ENCODE peak calls at places on chromosomes 11 and 22, in seven cellular contexts. One of them, this sample, is unnamed.

GRCh38 chr11:64934765-64935633 is 694 bp downstream of the GPHA2 start:
- DNase-seq in AG04450: no peak
- DNase-seq in adrenal gland: no peak
- DNase-seq in body of pancreas: peak; percentile 79
- DNase-seq in tibial nerve: no peak
- DNase-seq in choroid plexus epithelial cell: no peak
- DNase-seq in osteocyte: no peak
- DNase-seq in this sample: no peak

GRCh38 chr11:11998091-11998781 is 10.2 kb downstream of the DKK3 start:
- DNase-seq in AG04450: peak; percentile 69
- DNase-seq in osteocyte: no peak
- DNase-seq in tibial nerve: no peak
- DNase-seq in body of pancreas: no peak
- DNase-seq in choroid plexus epithelial cell: peak; percentile 88
- DNase-seq in adrenal gland: peak; percentile 50
- DNase-seq in this sample: peak; percentile 52

GRCh38 chr22:33194529-33194928 is 136.3 kb upstream of the SYN3 start:
- DNase-seq in tibial nerve: no peak
- DNase-seq in adrenal gland: no peak
- DNase-seq in body of pancreas: no peak
- DNase-seq in AG04450: no peak
- DNase-seq in choroid plexus epithelial cell: no peak
- DNase-seq in osteocyte: no peak
- DNase-seq in this sample: no peak

GRCh38 chr11:112731538-112731937 is 229.7 kb upstream of the NCAM1 start:
- DNase-seq in choroid plexus epithelial cell: no peak
- DNase-seq in adrenal gland: no peak
- DNase-seq in body of pancreas: no peak
- DNase-seq in osteocyte: no peak
- DNase-seq in AG04450: no peak
- DNase-seq in tibial nerve: no peak
- DNase-seq in this sample: no peak

GRCh38 chr11:117919326-117920275 is 9.6 kb downstream of the TMPRSS13 start:
- DNase-seq in tibial nerve: no peak
- DNase-seq in choroid plexus epithelial cell: no peak
- DNase-seq in adrenal gland: no peak
- DNase-seq in AG04450: no peak
- DNase-seq in osteocyte: no peak
- DNase-seq in body of pancreas: no peak
- DNase-seq in this sample: no peak

GRCh38 chr11:65781152-65781961 is 581 bp upstream of the AP5B1 start:
- DNase-seq in body of pancreas: no peak
- DNase-seq in adrenal gland: no peak
- DNase-seq in osteocyte: no peak
- DNase-seq in AG04450: no peak
- DNase-seq in tibial nerve: no peak
- DNase-seq in choroid plexus epithelial cell: no peak
- DNase-seq in this sample: no peak

GRCh38 chr11:86205415-86206268 is 38.9 kb upstream of the EED start:
- DNase-seq in choroid plexus epithelial cell: no peak
- DNase-seq in tibial nerve: peak; percentile 24
- DNase-seq in adrenal gland: no peak
- DNase-seq in AG04450: no peak
- DNase-seq in body of pancreas: peak; percentile 29
- DNase-seq in osteocyte: no peak
- DNase-seq in this sample: no peak

GRCh38 chr22:27024982-27025381 is 367.6 kb downstream of the MIAT start:
- DNase-seq in adrenal gland: no peak
- DNase-seq in choroid plexus epithelial cell: no peak
- DNase-seq in body of pancreas: no peak
- DNase-seq in osteocyte: no peak
- DNase-seq in tibial nerve: no peak
- DNase-seq in AG04450: no peak
- DNase-seq in this sample: no peak

GRCh38 chr22:19820880-19821522 is 33.7 kb downstream of the GNB1L start:
- DNase-seq in osteocyte: peak; percentile 76
- DNase-seq in AG04450: no peak
- DNase-seq in body of pancreas: no peak
- DNase-seq in adrenal gland: peak; percentile 9
- DNase-seq in choroid plexus epithelial cell: no peak
- DNase-seq in tibial nerve: no peak
- DNase-seq in this sample: no peak

GRCh38 chr11:131146817-131147490 is 223.5 kb upstream of the NTM start:
- DNase-seq in osteocyte: no peak
- DNase-seq in adrenal gland: no peak
- DNase-seq in choroid plexus epithelial cell: no peak
- DNase-seq in tibial nerve: no peak
- DNase-seq in body of pancreas: no peak
- DNase-seq in AG04450: no peak
- DNase-seq in this sample: no peak

GRCh38 chr11:1442163-1442562 is 44.4 kb downstream of the MOB2 start:
- DNase-seq in osteocyte: no peak
- DNase-seq in body of pancreas: no peak
- DNase-seq in adrenal gland: no peak
- DNase-seq in tibial nerve: no peak
- DNase-seq in choroid plexus epithelial cell: peak; percentile 11
- DNase-seq in AG04450: no peak
- DNase-seq in this sample: no peak

GRCh38 chr11:34251640-34251980 is 106.2 kb downstream of the ABTB2 start:
- DNase-seq in body of pancreas: no peak
- DNase-seq in AG04450: no peak
- DNase-seq in choroid plexus epithelial cell: peak; percentile 47
- DNase-seq in adrenal gland: no peak
- DNase-seq in tibial nerve: no peak
- DNase-seq in osteocyte: no peak
- DNase-seq in this sample: no peak

GRCh38 chr11:119189393-119189792 is 4.1 kb downstream of the NHERF4 start:
- DNase-seq in osteocyte: no peak
- DNase-seq in tibial nerve: no peak
- DNase-seq in choroid plexus epithelial cell: no peak
- DNase-seq in AG04450: no peak
- DNase-seq in adrenal gland: no peak
- DNase-seq in body of pancreas: no peak
- DNase-seq in this sample: no peak

GRCh38 chr11:134761926-134762247 is 349.8 kb upstream of the B3GAT1 start:
- DNase-seq in choroid plexus epithelial cell: no peak
- DNase-seq in AG04450: no peak
- DNase-seq in body of pancreas: no peak
- DNase-seq in tibial nerve: no peak
- DNase-seq in adrenal gland: no peak
- DNase-seq in osteocyte: peak; percentile 83
- DNase-seq in this sample: no peak

GRCh38 chr11:77046060-77046501 is 11.9 kb downstream of the B3GNT6 start:
- DNase-seq in adrenal gland: peak; percentile 16
- DNase-seq in choroid plexus epithelial cell: peak; percentile 23
- DNase-seq in body of pancreas: peak; percentile 54
- DNase-seq in tibial nerve: no peak
- DNase-seq in AG04450: no peak
- DNase-seq in osteocyte: no peak
- DNase-seq in this sample: no peak

GRCh38 chr11:30501744-30502143 is 84.4 kb downstream of the MPPED2 start:
- DNase-seq in body of pancreas: no peak
- DNase-seq in AG04450: no peak
- DNase-seq in osteocyte: no peak
- DNase-seq in tibial nerve: no peak
- DNase-seq in choroid plexus epithelial cell: no peak
- DNase-seq in adrenal gland: no peak
- DNase-seq in this sample: no peak

GRCh38 chr11:122808494-122808893 is 29.8 kb upstream of the CRTAM start:
- DNase-seq in osteocyte: no peak
- DNase-seq in choroid plexus epithelial cell: peak; percentile 79
- DNase-seq in AG04450: no peak
- DNase-seq in body of pancreas: peak; percentile 22
- DNase-seq in adrenal gland: no peak
- DNase-seq in tibial nerve: no peak
- DNase-seq in this sample: no peak

GRCh38 chr22:28874061-28874460 is 9.3 kb upstream of the ZNRF3 start:
- DNase-seq in tibial nerve: no peak
- DNase-seq in AG04450: no peak
- DNase-seq in osteocyte: no peak
- DNase-seq in body of pancreas: no peak
- DNase-seq in choroid plexus epithelial cell: no peak
- DNase-seq in adrenal gland: no peak
- DNase-seq in this sample: no peak

GRCh38 chr22:30572840-30573593 is 1.4 kb downstream of the GAL3ST1 start:
- DNase-seq in osteocyte: no peak
- DNase-seq in tibial nerve: no peak
- DNase-seq in adrenal gland: no peak
- DNase-seq in choroid plexus epithelial cell: no peak
- DNase-seq in AG04450: no peak
- DNase-seq in body of pancreas: peak; percentile 45
- DNase-seq in this sample: no peak

GRCh38 chr22:49768511-49768910 is 59.2 kb downstream of the BRD1 start:
- DNase-seq in adrenal gland: peak; percentile 7
- DNase-seq in tibial nerve: no peak
- DNase-seq in AG04450: no peak
- DNase-seq in osteocyte: no peak
- DNase-seq in body of pancreas: no peak
- DNase-seq in choroid plexus epithelial cell: peak; percentile 48
- DNase-seq in this sample: no peak
- TF ChIP-seq CTCF in adrenal gland: no peak
- TF ChIP-seq CTCF in tibial nerve: no peak
- TF ChIP-seq CTCF in AG04450: no peak
- TF ChIP-seq CTCF in osteocyte: no peak
- TF ChIP-seq CTCF in body of pancreas: no peak
- TF ChIP-seq CTCF in choroid plexus epithelial cell: no peak
- TF ChIP-seq CTCF in this sample: no peak

DNA sequence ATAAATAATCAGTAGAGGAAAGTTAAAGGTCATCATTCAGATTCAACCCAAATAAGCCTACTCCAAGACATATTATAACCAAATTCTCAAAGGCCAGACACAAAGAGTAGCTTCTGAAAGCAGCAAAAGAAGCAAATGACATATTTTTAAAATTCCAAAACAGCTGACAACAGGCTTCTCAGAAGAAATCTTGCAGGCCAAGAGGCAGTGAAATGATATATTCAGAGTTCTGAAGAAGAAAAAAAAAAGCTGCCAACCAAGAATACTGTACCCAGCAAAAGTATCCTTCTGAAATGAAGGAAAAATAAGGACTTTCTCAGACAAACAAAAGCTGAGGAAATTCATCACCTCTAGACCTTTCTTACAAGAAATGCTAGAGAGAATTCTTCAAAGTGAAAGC is 787.1 kb upstream of the TENM4 start:
- DNase-seq in tibial nerve: no peak
- DNase-seq in choroid plexus epithelial cell: no peak
- DNase-seq in body of pancreas: no peak
- DNase-seq in osteocyte: no peak
- DNase-seq in adrenal gland: no peak
- DNase-seq in AG04450: no peak
- DNase-seq in this sample: no peak
- TF ChIP-seq CTCF in tibial nerve: no peak
- TF ChIP-seq CTCF in choroid plexus epithelial cell: no peak
- TF ChIP-seq CTCF in body of pancreas: no peak
- TF ChIP-seq CTCF in osteocyte: no peak
- TF ChIP-seq CTCF in adrenal gland: no peak
- TF ChIP-seq CTCF in AG04450: no peak
- TF ChIP-seq CTCF in this sample: no peak

GRCh38 chr11:63511349-63511748 is 5.5 kb downstream of the LGALS12 start:
- DNase-seq in body of pancreas: no peak
- DNase-seq in AG04450: no peak
- DNase-seq in choroid plexus epithelial cell: no peak
- DNase-seq in osteocyte: no peak
- DNase-seq in adrenal gland: no peak
- DNase-seq in tibial nerve: no peak
- DNase-seq in this sample: no peak

GRCh38 chr11:63512816-63513215 is 6.9 kb downstream of the LGALS12 start:
- DNase-seq in choroid plexus epithelial cell: no peak
- DNase-seq in body of pancreas: no peak
- DNase-seq in tibial nerve: no peak
- DNase-seq in AG04450: no peak
- DNase-seq in osteocyte: no peak
- DNase-seq in adrenal gland: no peak
- DNase-seq in this sample: no peak

GRCh38 chr11:63508745-63509144 is 2.9 kb downstream of the LGALS12 start:
- DNase-seq in osteocyte: no peak
- DNase-seq in tibial nerve: no peak
- DNase-seq in choroid plexus epithelial cell: no peak
- DNase-seq in body of pancreas: no peak
- DNase-seq in AG04450: no peak
- DNase-seq in adrenal gland: no peak
- DNase-seq in this sample: no peak

GRCh38 chr11:63508009-63508408 is 2.1 kb downstream of the LGALS12 start:
- DNase-seq in body of pancreas: peak; percentile 82
- DNase-seq in adrenal gland: peak; percentile 60
- DNase-seq in osteocyte: no peak
- DNase-seq in AG04450: no peak
- DNase-seq in choroid plexus epithelial cell: no peak
- DNase-seq in tibial nerve: no peak
- DNase-seq in this sample: no peak

DNA sequence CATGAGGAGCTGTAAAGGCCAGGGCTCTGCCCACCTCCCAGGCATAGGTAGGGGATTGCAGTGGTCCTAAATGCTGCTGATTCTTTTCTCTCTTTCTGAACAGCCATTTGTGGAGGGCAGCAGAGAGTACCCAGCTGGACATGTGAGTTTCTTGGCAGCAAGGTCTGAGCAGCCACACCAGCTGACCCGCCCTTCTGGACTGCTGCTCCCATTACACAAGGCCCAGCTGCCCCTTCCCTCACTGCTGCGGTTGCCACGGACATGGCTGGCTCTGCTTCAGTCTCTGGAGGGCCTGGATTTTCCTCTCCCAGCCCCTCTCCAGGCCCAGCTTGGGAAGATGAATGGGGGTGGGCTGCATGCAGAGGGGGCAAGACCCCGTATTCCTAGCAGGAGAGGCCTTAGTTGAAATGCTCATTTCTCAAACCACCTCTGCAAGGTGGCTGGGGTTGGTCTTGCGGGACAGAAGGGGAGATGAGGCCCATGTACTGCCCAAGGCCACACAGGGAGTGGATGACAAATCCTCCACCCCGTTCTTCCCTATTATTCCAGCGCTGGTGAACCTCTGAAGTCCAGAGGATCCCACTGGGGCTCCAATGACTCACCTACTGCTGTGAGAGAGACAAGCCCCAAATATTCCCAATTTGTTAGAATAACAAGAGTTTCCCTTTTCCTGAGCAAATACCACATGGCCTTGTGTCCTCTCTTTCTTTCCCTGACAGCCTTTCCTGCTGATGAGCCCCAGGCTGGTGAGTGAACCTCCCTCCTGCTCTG is 4.7 kb downstream of the LGALS12 start:
- DNase-seq in choroid plexus epithelial cell: peak; percentile 75
- DNase-seq in adrenal gland: peak; percentile 56
- DNase-seq in osteocyte: no peak
- DNase-seq in body of pancreas: peak; percentile 54
- DNase-seq in tibial nerve: peak; percentile 52
- DNase-seq in AG04450: no peak
- DNase-seq in this sample: peak; percentile 44
- TF ChIP-seq CTCF in choroid plexus epithelial cell: no peak
- TF ChIP-seq CTCF in adrenal gland: no peak
- TF ChIP-seq CTCF in osteocyte: no peak
- TF ChIP-seq CTCF in body of pancreas: no peak
- TF ChIP-seq CTCF in tibial nerve: no peak
- TF ChIP-seq CTCF in AG04450: no peak
- TF ChIP-seq CTCF in this sample: peak; percentile 21

DNA sequence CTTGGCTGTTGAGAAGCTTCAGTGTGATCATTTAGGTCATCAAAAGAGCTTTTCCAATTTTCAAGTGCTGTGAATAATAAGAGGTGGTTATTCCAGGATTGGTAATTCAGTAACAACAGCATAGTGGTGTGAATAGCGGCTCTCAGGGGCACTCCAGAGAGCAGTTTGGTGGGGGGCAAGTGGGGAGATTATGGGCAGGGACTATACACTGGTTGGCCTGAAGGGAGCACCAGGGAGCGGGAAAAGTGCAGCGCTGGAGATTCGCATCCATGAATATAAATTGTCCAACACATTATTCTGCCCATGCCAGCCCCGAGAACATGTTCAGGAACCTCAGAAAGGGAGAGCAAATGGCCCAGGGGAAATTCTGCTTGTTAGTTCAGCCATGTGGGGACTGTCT is 37.9 kb downstream of the OR6Q1 start:
- DNase-seq in osteocyte: no peak
- DNase-seq in AG04450: no peak
- DNase-seq in body of pancreas: no peak
- DNase-seq in tibial nerve: no peak
- DNase-seq in choroid plexus epithelial cell: no peak
- DNase-seq in adrenal gland: no peak
- DNase-seq in this sample: no peak
- TF ChIP-seq CTCF in osteocyte: no peak
- TF ChIP-seq CTCF in AG04450: no peak
- TF ChIP-seq CTCF in body of pancreas: no peak
- TF ChIP-seq CTCF in tibial nerve: no peak
- TF ChIP-seq CTCF in choroid plexus epithelial cell: no peak
- TF ChIP-seq CTCF in adrenal gland: no peak
- TF ChIP-seq CTCF in this sample: no peak

This sample was measured in AG09319.